ENCODE peak calls at places on chromosome 16, in five cellular contexts. One of them, this sample, is unnamed. For H3K36me3, the result is how much of the 10 kb centered on the place peaks cover.

GRCh38 chr16:3190949-3191353 is 2.9 kb downstream of the OR1F1 start:
- DNase-seq in A673: no peak
- DNase-seq in mammary epithelial cell: no peak
- DNase-seq in PC-3: no peak
- DNase-seq in esophagus muscularis mucosa: no peak
- DNase-seq in this sample: no peak

GRCh38 chr16:88602091-88602490 is 31.9 kb downstream of the ZC3H18 start:
- DNase-seq in A673: no peak
- DNase-seq in mammary epithelial cell: peak
- DNase-seq in PC-3: no peak
- DNase-seq in esophagus muscularis mucosa: no peak
- DNase-seq in this sample: no peak

GRCh38 chr16:31108794-31109558 is 790 bp downstream of the BCKDK start:
- DNase-seq in A673: no peak
- DNase-seq in mammary epithelial cell: no peak
- DNase-seq in PC-3: no peak
- DNase-seq in esophagus muscularis mucosa: no peak
- DNase-seq in this sample: no peak

GRCh38 chr16:1264257-1265089 is 8.6 kb downstream of the TPSD1 start:
- DNase-seq in A673: no peak
- DNase-seq in mammary epithelial cell: no peak
- DNase-seq in PC-3: no peak
- DNase-seq in esophagus muscularis mucosa: no peak
- DNase-seq in this sample: no peak

GRCh38 chr16:54342001-54342776 is 55.6 kb upstream of the IRX3 start:
- DNase-seq in A673: peak
- DNase-seq in mammary epithelial cell: peak
- DNase-seq in PC-3: no peak
- DNase-seq in esophagus muscularis mucosa: no peak
- DNase-seq in this sample: no peak

GRCh38 chr16:884232-884631 is 83.7 kb upstream of the GNG13 start:
- DNase-seq in A673: no peak
- DNase-seq in mammary epithelial cell: no peak
- DNase-seq in PC-3: no peak
- DNase-seq in esophagus muscularis mucosa: no peak
- DNase-seq in this sample: no peak

GRCh38 chr16:50490828-50491227 is 57.4 kb upstream of the NKD1 start:
- DNase-seq in A673: no peak
- DNase-seq in mammary epithelial cell: no peak
- DNase-seq in PC-3: no peak
- DNase-seq in esophagus muscularis mucosa: no peak
- DNase-seq in this sample: no peak

GRCh38 chr16:4094138-4094773 is 22.0 kb downstream of the ADCY9 start:
- DNase-seq in A673: no peak
- DNase-seq in mammary epithelial cell: no peak
- DNase-seq in PC-3: no peak
- DNase-seq in esophagus muscularis mucosa: no peak
- DNase-seq in this sample: no peak

GRCh38 chr16:27202923-27203428 is 350 bp upstream of the KDM8 start:
- DNase-seq in A673: no peak
- DNase-seq in mammary epithelial cell: no peak
- DNase-seq in PC-3: no peak
- DNase-seq in esophagus muscularis mucosa: no peak
- DNase-seq in this sample: no peak

GRCh38 chr16:27769561-27770222 is 219.7 kb downstream of the KATNIP start:
- DNase-seq in A673: no peak
- DNase-seq in mammary epithelial cell: peak
- DNase-seq in PC-3: peak
- DNase-seq in esophagus muscularis mucosa: no peak
- DNase-seq in this sample: peak

GRCh38 chr16:65414284-65414984 is 292.6 kb upstream of the CDH11 start:
- DNase-seq in A673: no peak
- DNase-seq in mammary epithelial cell: peak
- DNase-seq in PC-3: peak
- DNase-seq in esophagus muscularis mucosa: no peak
- DNase-seq in this sample: no peak

GRCh38 chr16:81445143-81445922 is 725 bp downstream of the CMIP start:
- DNase-seq in A673: peak
- DNase-seq in mammary epithelial cell: peak
- DNase-seq in PC-3: no peak
- DNase-seq in esophagus muscularis mucosa: no peak
- DNase-seq in this sample: peak

GRCh38 chr16:80263181-80263823 is 277.5 kb upstream of the DYNLRB2 start:
- DNase-seq in A673: no peak
- DNase-seq in mammary epithelial cell: no peak
- DNase-seq in PC-3: no peak
- DNase-seq in esophagus muscularis mucosa: no peak
- DNase-seq in this sample: no peak

GRCh38 chr16:29705030-29705429 is 26.1 kb downstream of the QPRT start:
- DNase-seq in A673: no peak
- DNase-seq in mammary epithelial cell: no peak
- DNase-seq in PC-3: no peak
- DNase-seq in esophagus muscularis mucosa: no peak
- DNase-seq in this sample: no peak

GRCh38 chr16:4082474-4083044 is 33.7 kb downstream of the ADCY9 start:
- DNase-seq in A673: no peak
- DNase-seq in mammary epithelial cell: no peak
- DNase-seq in PC-3: no peak
- DNase-seq in esophagus muscularis mucosa: no peak
- DNase-seq in this sample: no peak

GRCh38 chr16:20740007-20740883 is 1.4 kb downstream of the THUMPD1 start:
- DNase-seq in A673: peak
- DNase-seq in mammary epithelial cell: peak
- DNase-seq in PC-3: peak
- DNase-seq in esophagus muscularis mucosa: peak
- DNase-seq in this sample: no peak

GRCh38 chr16:63361032-63361624 is 1324.9 kb upstream of the CDH8 start:
- DNase-seq in A673: peak
- DNase-seq in mammary epithelial cell: peak
- DNase-seq in PC-3: peak
- DNase-seq in esophagus muscularis mucosa: no peak
- DNase-seq in this sample: peak

GRCh38 chr16:12626411-12626810 is 177.3 kb downstream of the CPPED1 start:
- DNase-seq in A673: no peak
- DNase-seq in mammary epithelial cell: no peak
- DNase-seq in PC-3: no peak
- DNase-seq in esophagus muscularis mucosa: no peak
- DNase-seq in this sample: no peak

GRCh38 chr16:53982631-53983042 is 278.7 kb downstream of the FTO start:
- DNase-seq in A673: no peak
- DNase-seq in mammary epithelial cell: no peak
- DNase-seq in PC-3: peak
- DNase-seq in esophagus muscularis mucosa: no peak
- DNase-seq in this sample: no peak

GRCh38 chr16:82368041-82368440 is 198.0 kb upstream of the MPHOSPH6 start:
- DNase-seq in A673: peak
- DNase-seq in mammary epithelial cell: peak
- DNase-seq in PC-3: peak
- DNase-seq in esophagus muscularis mucosa: peak
- DNase-seq in this sample: peak

GRCh38 chr16:75267631-75268264 is 16.3 kb upstream of the BCAR1 start:
- DNase-seq in A673: peak
- DNase-seq in mammary epithelial cell: peak
- DNase-seq in PC-3: peak
- DNase-seq in esophagus muscularis mucosa: no peak
- DNase-seq in this sample: no peak

GRCh38 chr16:62665269-62665668 is 629.0 kb upstream of the CDH8 start:
- DNase-seq in A673: peak
- DNase-seq in mammary epithelial cell: no peak
- DNase-seq in PC-3: no peak
- DNase-seq in esophagus muscularis mucosa: no peak
- DNase-seq in this sample: no peak

GRCh38 chr16:53111078-53111776 is 56.4 kb downstream of the CHD9 start:
- DNase-seq in A673: no peak
- DNase-seq in mammary epithelial cell: peak
- DNase-seq in PC-3: no peak
- DNase-seq in esophagus muscularis mucosa: no peak
- DNase-seq in this sample: no peak

GRCh38 chr16:88941933-88942909 is 34.8 kb downstream of the CBFA2T3 start:
- DNase-seq in A673: peak
- DNase-seq in mammary epithelial cell: no peak
- DNase-seq in PC-3: no peak
- DNase-seq in esophagus muscularis mucosa: no peak
- DNase-seq in this sample: peak

GRCh38 chr16:31105677-31106213 is 2.4 kb upstream of the BCKDK start:
- DNase-seq in A673: peak
- DNase-seq in mammary epithelial cell: peak
- DNase-seq in PC-3: peak
- DNase-seq in esophagus muscularis mucosa: peak
- DNase-seq in this sample: peak

GRCh38 chr16:889586-889985 is 81.2 kb downstream of the LMF1 start:
- DNase-seq in A673: no peak
- DNase-seq in mammary epithelial cell: no peak
- DNase-seq in PC-3: no peak
- DNase-seq in esophagus muscularis mucosa: no peak
- DNase-seq in this sample: no peak

GRCh38 chr16:68884867-68885266 is 41.5 kb downstream of the TANGO6 start:
- DNase-seq in A673: peak
- DNase-seq in mammary epithelial cell: no peak
- DNase-seq in PC-3: no peak
- DNase-seq in esophagus muscularis mucosa: no peak
- DNase-seq in this sample: no peak

GRCh38 chr16:89256651-89257254 is 39.2 kb downstream of the ZNF778 start:
- DNase-seq in A673: peak
- DNase-seq in mammary epithelial cell: peak
- DNase-seq in PC-3: peak
- DNase-seq in esophagus muscularis mucosa: no peak
- DNase-seq in this sample: no peak

GRCh38 chr16:23712976-23713375 is at the start of gene ERN2:
- DNase-seq in A673: no peak
- DNase-seq in mammary epithelial cell: no peak
- DNase-seq in PC-3: no peak
- DNase-seq in esophagus muscularis mucosa: no peak
- DNase-seq in this sample: no peak

GRCh38 chr16:81432899-81433560 is 11.6 kb upstream of the CMIP start:
- DNase-seq in A673: no peak
- DNase-seq in mammary epithelial cell: no peak
- DNase-seq in PC-3: no peak
- DNase-seq in esophagus muscularis mucosa: no peak
- DNase-seq in this sample: no peak

GRCh38 chr16:77298638-77299360 is 99.6 kb downstream of the SYCE1L start:
- DNase-seq in A673: no peak
- DNase-seq in mammary epithelial cell: peak
- DNase-seq in PC-3: peak
- DNase-seq in esophagus muscularis mucosa: no peak
- DNase-seq in this sample: no peak
- H3K4me3 ChIP-seq in A673: no peak
- H3K4me3 ChIP-seq in mammary epithelial cell: no peak
- H3K4me3 ChIP-seq in PC-3: peak
- H3K4me3 ChIP-seq in esophagus muscularis mucosa: no peak
- H3K4me3 ChIP-seq in this sample: no peak

DNA sequence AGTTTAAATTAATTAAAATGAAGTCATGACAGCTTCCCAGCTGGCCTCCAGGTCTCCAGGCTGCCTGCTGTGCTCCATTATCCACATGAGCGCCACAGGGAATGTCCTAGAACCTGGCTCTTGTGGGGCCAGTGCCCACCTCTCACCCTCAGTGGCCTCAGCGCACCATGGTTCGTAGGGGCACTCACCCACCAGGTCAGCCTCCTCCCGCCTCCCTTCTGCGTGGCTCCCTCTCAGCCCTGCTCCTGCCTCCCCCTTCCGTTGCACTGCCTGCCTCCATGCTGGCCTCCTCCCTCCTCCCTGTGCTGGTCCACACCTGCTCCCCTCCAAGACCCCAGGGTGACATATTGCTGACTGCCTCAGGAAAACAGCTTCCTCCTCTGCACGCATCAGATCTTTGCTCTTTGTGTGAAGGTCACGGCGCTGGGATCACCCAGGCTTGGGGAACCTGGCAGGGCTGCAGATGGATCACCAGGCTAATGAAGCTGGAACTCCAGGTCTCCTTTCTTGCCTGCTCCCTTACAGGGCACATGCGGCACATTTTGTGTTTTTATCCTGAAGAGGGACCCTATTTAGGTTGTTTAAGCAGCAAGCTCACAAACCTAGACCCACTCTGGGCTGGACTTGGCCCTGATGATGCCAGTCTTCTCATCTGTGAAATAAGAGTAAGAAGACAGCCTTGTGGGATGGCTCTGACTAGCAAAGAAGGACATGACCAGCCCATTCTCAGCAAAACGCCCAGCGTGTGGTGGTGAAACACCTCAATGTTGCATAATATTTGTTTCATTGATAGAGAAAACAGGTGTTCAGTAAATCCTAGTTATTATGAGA is 47.9 kb downstream of the IRF8 start:
- DNase-seq in A673: no peak
- DNase-seq in mammary epithelial cell: no peak
- DNase-seq in PC-3: no peak
- DNase-seq in esophagus muscularis mucosa: no peak
- DNase-seq in this sample: no peak
- H3K36me3 ChIP-seq in A673: under half
- H3K36me3 ChIP-seq in mammary epithelial cell: under half
- H3K36me3 ChIP-seq in PC-3: under half
- H3K36me3 ChIP-seq in esophagus muscularis mucosa: under half
- H3K36me3 ChIP-seq in this sample: under half

DNA sequence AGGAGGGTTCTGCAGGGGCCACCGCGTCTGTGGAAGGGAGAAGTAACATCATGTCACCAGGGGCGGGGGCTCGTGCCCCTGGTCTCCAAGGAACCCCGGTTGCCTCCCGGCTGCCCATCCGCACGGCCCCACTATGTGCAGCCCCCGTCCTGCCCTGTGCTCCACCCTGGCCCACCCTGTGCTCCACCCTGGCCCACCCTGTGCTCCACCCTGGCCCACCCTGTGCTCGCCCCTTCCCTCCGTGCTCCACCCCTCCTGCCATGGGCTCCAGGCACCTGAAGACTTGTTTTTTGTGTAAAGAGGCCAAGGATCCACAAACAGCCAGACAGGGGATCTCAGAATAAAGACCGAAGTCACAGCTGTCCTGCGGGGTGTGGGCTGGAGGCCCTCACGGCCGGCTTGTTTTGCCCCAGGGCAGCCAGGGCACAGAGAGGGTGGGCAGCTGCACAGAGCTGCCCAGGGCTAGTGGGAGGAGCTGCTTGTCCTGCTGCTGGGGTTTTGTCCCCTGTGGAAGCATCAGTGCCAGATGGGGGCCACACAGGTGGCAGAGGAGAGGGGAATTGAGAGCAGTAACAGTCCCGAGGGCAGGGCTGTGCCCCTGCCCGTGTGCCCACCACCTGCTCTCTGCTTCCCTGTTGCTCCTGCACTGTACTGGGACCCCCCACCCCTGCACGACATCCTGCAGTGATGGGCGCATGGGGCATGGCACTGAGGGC is 147.0 kb upstream of the CIBAR2 start:
- DNase-seq in A673: no peak
- DNase-seq in mammary epithelial cell: no peak
- DNase-seq in PC-3: no peak
- DNase-seq in esophagus muscularis mucosa: no peak
- DNase-seq in this sample: no peak
- H3K4me3 ChIP-seq in A673: no peak
- H3K4me3 ChIP-seq in mammary epithelial cell: no peak
- H3K4me3 ChIP-seq in PC-3: no peak
- H3K4me3 ChIP-seq in esophagus muscularis mucosa: no peak
- H3K4me3 ChIP-seq in this sample: no peak

DNA sequence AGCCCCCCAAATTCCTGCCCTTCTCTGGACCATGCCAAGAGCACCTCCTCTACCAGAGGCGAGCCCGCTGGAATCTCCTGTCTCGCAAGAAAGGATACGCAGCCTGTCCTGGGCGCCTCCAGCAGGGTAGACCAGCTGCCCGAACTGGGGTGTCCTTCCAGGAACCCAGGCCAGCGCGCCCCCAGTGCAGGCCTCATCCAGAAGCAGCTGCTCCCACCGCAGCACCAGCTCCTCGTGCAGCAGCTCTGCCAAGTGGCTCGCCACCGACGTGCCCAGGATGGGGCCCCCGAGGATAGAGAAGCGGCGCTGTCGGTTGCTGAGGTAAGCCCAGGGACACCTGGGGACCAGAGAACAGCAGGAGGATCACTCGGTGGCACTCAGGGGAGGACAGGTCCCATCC is 4.8 kb downstream of the TAF1C start:
- DNase-seq in A673: no peak
- DNase-seq in mammary epithelial cell: no peak
- DNase-seq in PC-3: no peak
- DNase-seq in esophagus muscularis mucosa: no peak
- DNase-seq in this sample: no peak
- H3K36me3 ChIP-seq in A673: under half
- H3K36me3 ChIP-seq in mammary epithelial cell: under half
- H3K36me3 ChIP-seq in PC-3: under half
- H3K36me3 ChIP-seq in esophagus muscularis mucosa: half or more
- H3K36me3 ChIP-seq in this sample: under half